ENCODE peak calls at places on chromosomes 4 and X, in six cellular contexts. W is neural crest cell; Q is caudate nucleus; G is CD4-positive, alpha-beta memory T cell; P is activated T-cell treated with anti-CD3 and anti-CD28 coated beads for 1 hour; L is stimulated activated CD4-positive, alpha-beta T cell treated with anti-CD3 and anti-CD28 coated beads, TNF-alpha, amount 100 ng/mL, for 4 hours. V is an unnamed sample.

GRCh38 chr4:176849076-176849475 is 56.4 kb upstream of the VEGFC start:
- DNase-seq in Q (no peak), P (no peak), W (no peak), L (no peak), G (no peak), V (no peak)

GRCh38 chrX:54695231-54695630 is 102.8 kb downstream of the ITIH6 start:
- DNase-seq in W (no peak), G (no peak), P (no peak), L (no peak), Q (no peak), V (no peak)

GRCh38 chrX:1305411-1305810 is 31.2 kb upstream of the IL3RA start:
- DNase-seq in L (no peak), Q (no peak), G (no peak), W (no peak), P (no peak), V (no peak)

GRCh38 chrX:155028749-155029360 is 2.2 kb downstream of the FUNDC2 start:
- DNase-seq in P (no peak), Q (no peak), G (no peak), W (no peak), L (no peak), V (no peak)

GRCh38 chr4:16124232-16124631 is 40.4 kb upstream of the PROM1 start:
- DNase-seq in W (no peak), P (no peak), G (no peak), L (no peak), Q (no peak), V (no peak)

GRCh38 chr4:104425003-104425402 is 69.7 kb downstream of the CXXC4 start:
- DNase-seq in Q (peak), W (peak), P (no peak), G (no peak), L (no peak), V (no peak)

GRCh38 chr4:74376888-74377483 is 12.0 kb downstream of the EREG start:
- DNase-seq in G (peak), Q (peak), W (no peak), L (no peak), P (no peak), V (peak)

GRCh38 chr4:184954482-184954881 is 63.8 kb upstream of the HELT start:
- DNase-seq in Q (no peak), L (no peak), W (no peak), G (no peak), P (no peak), V (no peak)

GRCh38 chr4:133157460-133158160 is 8.5 kb downstream of the PCDH10 start:
- DNase-seq in Q (no peak), G (no peak), P (no peak), W (no peak), L (no peak), V (no peak)

GRCh38 chr4:75844151-75844662 is 58.0 kb downstream of the PPEF2 start:
- DNase-seq in G (no peak), W (no peak), Q (no peak), P (no peak), L (no peak), V (no peak)

V was measured in naive B cell.